ENCODE peak calls at places on chromosomes 2 and 18, in ten cellular contexts. One of them, this sample, is unnamed.

GRCh38 chr18:9743200-9744016 is 35.3 kb downstream of the RAB31 start:
- DNase-seq in cardiac muscle cell: peak
- DNase-seq in suprapubic skin: peak
- DNase-seq in lower lobe of right lung: no peak
- DNase-seq in HCT116: peak
- DNase-seq in uterus: peak
- DNase-seq in adrenal gland: peak
- DNase-seq in prostate gland: no peak
- DNase-seq in K562: peak
- DNase-seq in left lung: no peak
- DNase-seq in this sample: no peak

GRCh38 chr2:232672581-232672980 is 24.6 kb upstream of the GIGYF2 start:
- DNase-seq in K562: no peak
- DNase-seq in left lung: no peak
- DNase-seq in adrenal gland: no peak
- DNase-seq in cardiac muscle cell: no peak
- DNase-seq in HCT116: no peak
- DNase-seq in lower lobe of right lung: no peak
- DNase-seq in uterus: no peak
- DNase-seq in prostate gland: peak
- DNase-seq in suprapubic skin: no peak
- DNase-seq in this sample: no peak

GRCh38 chr2:121104721-121105141 is 180.3 kb downstream of the TFCP2L1 start:
- DNase-seq in lower lobe of right lung: no peak
- DNase-seq in suprapubic skin: no peak
- DNase-seq in prostate gland: no peak
- DNase-seq in adrenal gland: no peak
- DNase-seq in K562: no peak
- DNase-seq in HCT116: no peak
- DNase-seq in left lung: no peak
- DNase-seq in uterus: no peak
- DNase-seq in cardiac muscle cell: peak
- DNase-seq in this sample: no peak

GRCh38 chr2:101516833-101517690 is 42.1 kb upstream of the RFX8 start:
- DNase-seq in left lung: no peak
- DNase-seq in lower lobe of right lung: no peak
- DNase-seq in HCT116: peak
- DNase-seq in suprapubic skin: no peak
- DNase-seq in cardiac muscle cell: peak
- DNase-seq in K562: no peak
- DNase-seq in uterus: no peak
- DNase-seq in adrenal gland: no peak
- DNase-seq in prostate gland: no peak
- DNase-seq in this sample: no peak

GRCh38 chr2:159744363-159744762 is 32.1 kb downstream of the MARCHF7 start:
- DNase-seq in adrenal gland: no peak
- DNase-seq in K562: no peak
- DNase-seq in uterus: no peak
- DNase-seq in suprapubic skin: no peak
- DNase-seq in prostate gland: no peak
- DNase-seq in cardiac muscle cell: peak
- DNase-seq in left lung: no peak
- DNase-seq in HCT116: no peak
- DNase-seq in lower lobe of right lung: no peak
- DNase-seq in this sample: no peak

GRCh38 chr2:4291430-4291829 is 588.1 kb downstream of the DCDC2C start:
- DNase-seq in cardiac muscle cell: no peak
- DNase-seq in left lung: no peak
- DNase-seq in HCT116: no peak
- DNase-seq in suprapubic skin: no peak
- DNase-seq in lower lobe of right lung: no peak
- DNase-seq in prostate gland: no peak
- DNase-seq in K562: no peak
- DNase-seq in uterus: no peak
- DNase-seq in adrenal gland: no peak
- DNase-seq in this sample: no peak

GRCh38 chr2:57802243-57802642 is 244.4 kb upstream of the VRK2 start:
- DNase-seq in cardiac muscle cell: no peak
- DNase-seq in uterus: no peak
- DNase-seq in adrenal gland: no peak
- DNase-seq in suprapubic skin: no peak
- DNase-seq in lower lobe of right lung: no peak
- DNase-seq in prostate gland: no peak
- DNase-seq in left lung: no peak
- DNase-seq in HCT116: no peak
- DNase-seq in K562: no peak
- DNase-seq in this sample: no peak

GRCh38 chr2:17830053-17831034 is 14.1 kb downstream of the MSGN1 start:
- DNase-seq in lower lobe of right lung: peak
- DNase-seq in left lung: peak
- DNase-seq in cardiac muscle cell: peak
- DNase-seq in adrenal gland: peak
- DNase-seq in K562: peak
- DNase-seq in uterus: peak
- DNase-seq in HCT116: peak
- DNase-seq in suprapubic skin: no peak
- DNase-seq in prostate gland: peak
- DNase-seq in this sample: peak

GRCh38 chr2:16275718-16276117 is 335.4 kb downstream of the MYCN start:
- DNase-seq in suprapubic skin: no peak
- DNase-seq in adrenal gland: no peak
- DNase-seq in K562: no peak
- DNase-seq in lower lobe of right lung: no peak
- DNase-seq in left lung: no peak
- DNase-seq in prostate gland: no peak
- DNase-seq in HCT116: no peak
- DNase-seq in uterus: no peak
- DNase-seq in cardiac muscle cell: no peak
- DNase-seq in this sample: no peak

GRCh38 chr2:240469239-240469636 is 33.8 kb downstream of the GPC1 start:
- DNase-seq in suprapubic skin: no peak
- DNase-seq in HCT116: no peak
- DNase-seq in lower lobe of right lung: no peak
- DNase-seq in K562: no peak
- DNase-seq in prostate gland: peak
- DNase-seq in left lung: no peak
- DNase-seq in uterus: peak
- DNase-seq in cardiac muscle cell: no peak
- DNase-seq in adrenal gland: no peak
- DNase-seq in this sample: no peak

GRCh38 chr2:200587007-200587616 is 1.3 kb downstream of the AOX1 start:
- DNase-seq in HCT116: no peak
- DNase-seq in prostate gland: no peak
- DNase-seq in left lung: no peak
- DNase-seq in K562: no peak
- DNase-seq in cardiac muscle cell: no peak
- DNase-seq in suprapubic skin: no peak
- DNase-seq in lower lobe of right lung: no peak
- DNase-seq in adrenal gland: no peak
- DNase-seq in uterus: no peak
- DNase-seq in this sample: no peak

GRCh38 chr2:200585340-200585729 is 479 bp upstream of the AOX1 start:
- DNase-seq in left lung: no peak
- DNase-seq in HCT116: no peak
- DNase-seq in suprapubic skin: no peak
- DNase-seq in adrenal gland: no peak
- DNase-seq in cardiac muscle cell: no peak
- DNase-seq in lower lobe of right lung: no peak
- DNase-seq in prostate gland: no peak
- DNase-seq in uterus: no peak
- DNase-seq in K562: no peak
- DNase-seq in this sample: no peak

GRCh38 chr2:200588076-200588678 is 2.4 kb downstream of the AOX1 start:
- DNase-seq in adrenal gland: no peak
- DNase-seq in cardiac muscle cell: no peak
- DNase-seq in prostate gland: no peak
- DNase-seq in HCT116: no peak
- DNase-seq in left lung: no peak
- DNase-seq in suprapubic skin: no peak
- DNase-seq in K562: no peak
- DNase-seq in uterus: no peak
- DNase-seq in lower lobe of right lung: no peak
- DNase-seq in this sample: no peak

GRCh38 chr2:200585730-200586643 is at the start of gene AOX1:
- DNase-seq in uterus: peak
- DNase-seq in left lung: peak
- DNase-seq in adrenal gland: peak
- DNase-seq in prostate gland: peak
- DNase-seq in HCT116: no peak
- DNase-seq in suprapubic skin: peak
- DNase-seq in K562: no peak
- DNase-seq in cardiac muscle cell: peak
- DNase-seq in lower lobe of right lung: peak
- DNase-seq in this sample: peak

GRCh38 chr2:200586644-200586975 is 796 bp downstream of the AOX1 start:
- DNase-seq in suprapubic skin: no peak
- DNase-seq in uterus: no peak
- DNase-seq in left lung: no peak
- DNase-seq in cardiac muscle cell: no peak
- DNase-seq in lower lobe of right lung: no peak
- DNase-seq in prostate gland: no peak
- DNase-seq in HCT116: no peak
- DNase-seq in K562: no peak
- DNase-seq in adrenal gland: no peak
- DNase-seq in this sample: no peak
- H3K4me3 ChIP-seq in suprapubic skin: peak
- H3K4me3 ChIP-seq in uterus: peak
- H3K4me3 ChIP-seq in left lung: peak
- H3K4me3 ChIP-seq in cardiac muscle cell: no peak
- H3K4me3 ChIP-seq in lower lobe of right lung: peak
- H3K4me3 ChIP-seq in prostate gland: peak
- H3K4me3 ChIP-seq in HCT116: no peak
- H3K4me3 ChIP-seq in K562: no peak
- H3K4me3 ChIP-seq in adrenal gland: peak
- H3K4me3 ChIP-seq in this sample: no peak

GRCh38 chr2:26462511-26463251 is 15.2 kb downstream of the OTOF start:
- DNase-seq in adrenal gland: peak
- DNase-seq in lower lobe of right lung: peak
- DNase-seq in suprapubic skin: no peak
- DNase-seq in cardiac muscle cell: peak
- DNase-seq in left lung: peak
- DNase-seq in HCT116: peak
- DNase-seq in prostate gland: no peak
- DNase-seq in K562: peak
- DNase-seq in uterus: no peak
- DNase-seq in this sample: no peak
- TF ChIP-seq CTCF in adrenal gland: peak
- TF ChIP-seq CTCF in lower lobe of right lung: peak
- TF ChIP-seq CTCF in suprapubic skin: no peak
- TF ChIP-seq CTCF in cardiac muscle cell: peak
- TF ChIP-seq CTCF in left lung: peak
- TF ChIP-seq CTCF in HCT116: peak
- TF ChIP-seq CTCF in prostate gland: peak
- TF ChIP-seq CTCF in K562: peak
- TF ChIP-seq CTCF in uterus: no peak
- TF ChIP-seq CTCF in this sample: peak

GRCh38 chr2:226164512-226164911 is 635.1 kb downstream of the IRS1 start:
- DNase-seq in suprapubic skin: no peak
- DNase-seq in prostate gland: no peak
- DNase-seq in HCT116: no peak
- DNase-seq in left lung: no peak
- DNase-seq in lower lobe of right lung: no peak
- DNase-seq in adrenal gland: no peak
- DNase-seq in cardiac muscle cell: no peak
- DNase-seq in uterus: no peak
- DNase-seq in K562: no peak
- DNase-seq in this sample: no peak

GRCh38 chr2:226155476-226155875 is 644.1 kb downstream of the IRS1 start:
- DNase-seq in left lung: no peak
- DNase-seq in HCT116: no peak
- DNase-seq in adrenal gland: no peak
- DNase-seq in cardiac muscle cell: no peak
- DNase-seq in lower lobe of right lung: no peak
- DNase-seq in prostate gland: no peak
- DNase-seq in K562: no peak
- DNase-seq in uterus: no peak
- DNase-seq in suprapubic skin: no peak
- DNase-seq in this sample: no peak

GRCh38 chr2:226154610-226155009 is 645.0 kb downstream of the IRS1 start:
- DNase-seq in suprapubic skin: no peak
- DNase-seq in lower lobe of right lung: no peak
- DNase-seq in left lung: no peak
- DNase-seq in prostate gland: no peak
- DNase-seq in adrenal gland: no peak
- DNase-seq in K562: no peak
- DNase-seq in HCT116: no peak
- DNase-seq in uterus: no peak
- DNase-seq in cardiac muscle cell: no peak
- DNase-seq in this sample: no peak

GRCh38 chr2:226158229-226158628 is 641.4 kb downstream of the IRS1 start:
- DNase-seq in K562: no peak
- DNase-seq in lower lobe of right lung: no peak
- DNase-seq in left lung: no peak
- DNase-seq in HCT116: no peak
- DNase-seq in prostate gland: no peak
- DNase-seq in suprapubic skin: no peak
- DNase-seq in cardiac muscle cell: no peak
- DNase-seq in uterus: no peak
- DNase-seq in adrenal gland: no peak
- DNase-seq in this sample: no peak

DNA sequence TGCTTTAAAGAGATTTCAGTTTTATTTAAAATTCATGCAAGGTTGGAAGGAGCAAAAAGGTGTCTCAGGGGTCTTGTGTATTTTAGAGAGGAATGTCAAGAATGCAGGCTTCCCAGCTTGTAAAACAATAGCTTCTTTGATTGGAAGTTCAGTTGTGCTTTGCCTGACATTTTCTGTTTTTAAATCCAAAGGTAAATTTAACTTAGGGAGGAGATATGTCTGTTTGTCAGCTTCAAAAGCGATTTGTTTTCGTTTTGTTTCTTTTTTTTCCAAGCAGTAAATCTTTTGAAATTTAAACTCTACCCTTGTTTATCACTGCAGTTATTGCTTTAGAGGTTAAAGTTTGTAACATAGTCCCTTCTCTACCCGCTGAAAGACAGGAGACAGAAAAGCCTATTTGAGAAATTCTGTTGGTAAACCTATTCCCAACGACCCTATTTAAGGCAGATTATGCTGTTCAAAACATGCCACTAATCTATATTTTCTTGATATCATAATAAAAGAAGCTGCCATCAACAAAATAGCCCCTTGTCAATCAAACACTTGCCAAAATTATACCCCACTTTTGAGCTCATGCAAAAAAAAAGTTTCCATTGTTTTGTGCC is 639.6 kb downstream of the IRS1 start:
- DNase-seq in K562: no peak
- DNase-seq in adrenal gland: no peak
- DNase-seq in prostate gland: no peak
- DNase-seq in left lung: no peak
- DNase-seq in HCT116: no peak
- DNase-seq in cardiac muscle cell: peak
- DNase-seq in lower lobe of right lung: no peak
- DNase-seq in uterus: no peak
- DNase-seq in suprapubic skin: no peak
- DNase-seq in this sample: no peak
- H3K4me3 ChIP-seq in K562: no peak
- H3K4me3 ChIP-seq in adrenal gland: no peak
- H3K4me3 ChIP-seq in prostate gland: no peak
- H3K4me3 ChIP-seq in left lung: no peak
- H3K4me3 ChIP-seq in HCT116: no peak
- H3K4me3 ChIP-seq in cardiac muscle cell: no peak
- H3K4me3 ChIP-seq in lower lobe of right lung: no peak
- H3K4me3 ChIP-seq in uterus: no peak
- H3K4me3 ChIP-seq in suprapubic skin: no peak
- H3K4me3 ChIP-seq in this sample: no peak

GRCh38 chr2:82023710-82024109 is 1719.2 kb upstream of the LRRTM1 start:
- DNase-seq in K562: no peak
- DNase-seq in cardiac muscle cell: no peak
- DNase-seq in HCT116: no peak
- DNase-seq in adrenal gland: no peak
- DNase-seq in left lung: no peak
- DNase-seq in uterus: no peak
- DNase-seq in lower lobe of right lung: no peak
- DNase-seq in prostate gland: no peak
- DNase-seq in suprapubic skin: no peak
- DNase-seq in this sample: no peak
- TF ChIP-seq CTCF in K562: no peak
- TF ChIP-seq CTCF in cardiac muscle cell: no peak
- TF ChIP-seq CTCF in HCT116: peak
- TF ChIP-seq CTCF in adrenal gland: peak
- TF ChIP-seq CTCF in left lung: no peak
- TF ChIP-seq CTCF in uterus: no peak
- TF ChIP-seq CTCF in lower lobe of right lung: no peak
- TF ChIP-seq CTCF in prostate gland: no peak
- TF ChIP-seq CTCF in suprapubic skin: no peak
- TF ChIP-seq CTCF in this sample: no peak